ENCODE peak calls at places on chromosome 13, in six cellular contexts. M is EL, Q is EH, G is HFF-Myc, S is mammary epithelial cell, U is left lung. K is an unnamed sample.
A peak's percentile ranks its signal among the peaks of the same experiment; 100 is the strongest.

GRCh38 chr13:22187329-22187728 is 516.5 kb downstream of the FGF9 start:
- DNase-seq in M (no peak), Q (no peak), G (no peak), S (no peak), U (no peak), K (no peak)

GRCh38 chr13:99303863-99304521 is 3.2 kb downstream of the GPR183 start:
- DNase-seq in M (no peak), Q (no peak), G (no peak), S (no peak), U (peak; percentile 57), K (no peak)

GRCh38 chr13:21675095-21676007 is 4.5 kb downstream of the FGF9 start:
- DNase-seq in M (no peak), Q (no peak), G (no peak), S (no peak), U (peak; percentile 43), K (no peak)

GRCh38 chr13:34462843-34463242 is 479.2 kb upstream of the NBEA start:
- DNase-seq in M (peak; percentile 81), Q (peak; percentile 82), G (no peak), S (peak; percentile 89), U (no peak), K (no peak)

GRCh38 chr13:98280176-98280510 is 103.1 kb upstream of the RNF113B start:
- DNase-seq in M (no peak), Q (no peak), G (no peak), S (no peak), U (no peak), K (no peak)

GRCh38 chr13:60590775-60591174 is 193.8 kb downstream of the TDRD3 start:
- DNase-seq in M (no peak), Q (no peak), G (no peak), S (no peak), U (no peak), K (no peak)

GRCh38 chr13:44380404-44381165 is 7.0 kb downstream of the SERP2 start:
- DNase-seq in M (peak; percentile 63), Q (peak; percentile 78), G (no peak), S (no peak), U (no peak), K (no peak)

GRCh38 chr13:111210945-111211469 is 95.9 kb downstream of the ARHGEF7 start:
- DNase-seq in M (no peak), Q (no peak), G (no peak), S (no peak), U (no peak), K (no peak)

GRCh38 chr13:97982286-97982685 is 28.8 kb downstream of the IPO5 start:
- DNase-seq in M (peak; percentile 38), Q (peak; percentile 63), G (no peak), S (no peak), U (no peak), K (no peak)

GRCh38 chr13:56718791-56719190 is 421.9 kb upstream of the PRR20A start:
- DNase-seq in M (no peak), Q (no peak), G (no peak), S (no peak), U (no peak), K (no peak)

GRCh38 chr13:90910240-90910639 is 437.2 kb upstream of the MIR17HG start:
- DNase-seq in M (no peak), Q (no peak), G (no peak), S (no peak), U (no peak), K (no peak)

GRCh38 chr13:110089815-110090214 is 217.1 kb downstream of the COL4A1 start:
- DNase-seq in M (no peak), Q (no peak), G (no peak), S (no peak), U (no peak), K (peak; percentile 12)

GRCh38 chr13:42754801-42755513 is 26.4 kb upstream of the FAM216B start:
- DNase-seq in M (no peak), Q (no peak), G (no peak), S (no peak), U (no peak), K (no peak)

GRCh38 chr13:78323848-78324247 is 279.5 kb downstream of the POU4F1 start:
- DNase-seq in M (peak; percentile 7), Q (no peak), G (no peak), S (peak; percentile 12), U (no peak), K (peak; percentile 12)

GRCh38 chr13:46492946-46493345 is 60.0 kb upstream of the LRCH1 start:
- DNase-seq in M (peak; percentile 51), Q (peak; percentile 61), G (no peak), S (peak; percentile 16), U (no peak), K (peak; percentile 62)

GRCh38 chr13:67150608-67151007 is 79.5 kb downstream of the PCDH9 start:
- DNase-seq in M (no peak), Q (no peak), G (no peak), S (no peak), U (no peak), K (no peak)

GRCh38 chr13:54185101-54185500 is 1156.5 kb downstream of the OLFM4 start:
- DNase-seq in M (no peak), Q (no peak), G (no peak), S (no peak), U (no peak), K (no peak)

GRCh38 chr13:105848494-105848893 is 687.0 kb downstream of the EFNB2 start:
- DNase-seq in M (no peak), Q (no peak), G (no peak), S (peak; percentile 82), U (no peak), K (no peak)

GRCh38 chr13:47661076-47661475 is 340.0 kb downstream of the SUCLA2 start:
- DNase-seq in M (peak; percentile 93), Q (peak; percentile 91), G (peak; percentile 72), S (peak; percentile 44), U (no peak), K (peak; percentile 70)

GRCh38 chr13:112066624-112067004 is 335 bp upstream of the SOX1 start:
- DNase-seq in M (no peak), Q (no peak), G (no peak), S (no peak), U (no peak), K (no peak)

K was measured in RKO.